ENCODE peak calls at places on chromosome 18, in six cellular contexts. X, E, W, M, S and R are unnamed samples. For H3K9me3, the result is how much of the 10 kb centered on the place peaks cover.

GRCh38 chr18:12904012-12904516 is 20.0 kb upstream of the PTPN2 start:
- DNase-seq in X (no peak), E (no peak), W (no peak), M (no peak), S (no peak), R (no peak)

GRCh38 chr18:50973367-50974126 is 5.7 kb downstream of the ELAC1 start:
- DNase-seq in X (peak), E (no peak), W (no peak), M (no peak), S (peak), R (peak)

GRCh38 chr18:7619676-7620075 is 52.6 kb downstream of the PTPRM start:
- DNase-seq in X (no peak), E (no peak), W (no peak), M (no peak), S (no peak), R (no peak)

GRCh38 chr18:24465491-24465890 is 5.1 kb downstream of the HRH4 start:
- DNase-seq in X (no peak), E (no peak), W (no peak), M (no peak), S (no peak), R (no peak)

GRCh38 chr18:43563780-43564179 is 286.5 kb upstream of the SYT4 start:
- DNase-seq in X (no peak), E (peak), W (no peak), M (no peak), S (peak), R (peak)

GRCh38 chr18:44651453-44651852 is 29.2 kb upstream of the SETBP1 start:
- DNase-seq in X (peak), E (peak), W (no peak), M (no peak), S (peak), R (no peak)

GRCh38 chr18:62555135-62555534 is 32.3 kb downstream of the ZCCHC2 start:
- DNase-seq in X (peak), E (peak), W (no peak), M (no peak), S (no peak), R (no peak)

GRCh38 chr18:58806826-58807714 is 57.6 kb upstream of the ZNF532 start:
- DNase-seq in X (no peak), E (no peak), W (no peak), M (no peak), S (no peak), R (peak)

GRCh38 chr18:13051950-13052349 is 60.8 kb downstream of the CEP192 start:
- DNase-seq in X (no peak), E (peak), W (peak), M (no peak), S (peak), R (no peak)

DNA sequence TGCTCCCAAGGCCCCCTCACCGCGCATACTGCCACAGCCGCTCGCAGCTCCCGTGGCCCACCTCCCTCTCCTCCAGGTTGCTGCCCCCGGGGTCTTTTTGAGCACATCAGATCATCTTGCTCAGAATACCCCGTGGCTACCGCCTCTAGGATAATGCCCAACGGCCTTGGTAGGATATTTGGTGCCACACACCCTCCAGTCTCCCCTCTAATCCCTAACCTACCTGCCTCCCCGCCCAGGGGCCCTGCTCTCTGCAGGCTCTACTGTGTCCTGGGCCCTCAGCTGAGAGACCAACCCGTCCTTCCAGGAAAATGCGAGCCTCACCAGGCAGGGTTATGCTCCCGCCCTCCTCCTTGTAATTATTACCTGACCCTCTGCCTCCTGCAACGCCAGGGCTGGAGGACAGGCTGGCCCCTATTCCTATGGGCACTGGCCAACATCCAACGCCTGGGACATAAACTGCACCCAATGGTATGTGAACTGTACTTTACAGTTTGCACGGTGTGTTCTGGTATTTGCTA is 1.5 kb upstream of the MTCL1 start:
- DNase-seq in X (no peak), E (no peak), W (peak), M (no peak), S (peak), R (peak)
- H3K4me3 ChIP-seq in X (peak), E (no peak), W (no peak), M (peak), S (no peak), R (no peak)

DNA sequence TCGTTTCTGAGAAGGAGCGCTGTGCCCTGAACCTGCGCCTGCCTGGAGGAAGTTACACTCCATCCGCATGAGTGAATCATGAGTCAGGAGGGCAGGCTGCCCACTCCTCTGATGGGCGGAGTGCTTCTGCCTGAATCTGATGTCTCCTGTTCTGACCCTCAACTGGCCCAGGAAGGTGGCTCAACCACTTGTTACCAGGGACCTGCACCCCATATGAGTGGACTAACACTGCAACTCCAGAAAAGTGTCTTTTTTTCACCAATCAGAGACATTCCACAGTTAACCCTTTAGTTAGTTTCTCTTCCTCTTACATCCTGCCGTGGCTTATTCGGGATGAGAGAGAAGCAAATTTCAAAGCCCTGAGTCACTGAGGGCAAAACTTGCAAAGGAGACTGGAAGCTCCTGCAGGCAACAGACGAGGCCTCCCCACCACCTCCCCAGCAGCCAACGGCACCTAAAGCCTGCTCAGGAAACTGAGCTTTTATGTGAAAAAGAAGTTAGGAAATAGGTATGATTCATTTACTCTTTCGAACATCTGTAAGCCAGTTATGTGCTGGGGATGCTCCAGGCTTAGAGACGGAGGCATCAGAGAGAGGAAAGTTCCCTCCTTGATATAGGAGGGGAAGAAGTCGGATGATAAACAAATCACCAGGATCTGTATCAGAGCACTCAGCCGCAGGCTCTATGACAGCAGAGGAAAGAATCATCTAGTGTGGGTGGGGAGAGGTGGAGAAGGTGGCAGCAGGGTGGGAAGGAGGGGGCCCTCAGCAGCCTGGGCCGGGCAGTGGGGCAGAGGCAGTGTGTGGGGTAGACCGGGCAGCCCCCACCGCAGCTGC is 31.0 kb downstream of the MBP start:
- DNase-seq in X (peak), E (peak), W (peak), M (peak), S (peak), R (peak)
- TF ChIP-seq POLR2A in X (no peak), E (peak), W (no peak), M (no peak), S (no peak), R (no peak)

GRCh38 chr18:73615506-73615905 is 532.1 kb downstream of the FBXO15 start:
- DNase-seq in X (no peak), E (no peak), W (no peak), M (no peak), S (no peak), R (no peak)
- H3K9me3 ChIP-seq in X (under half), E (under half), W (under half), M (under half), S (under half), R (under half)

GRCh38 chr18:57798713-57799373 is 4.3 kb downstream of the ATP8B1 start:
- DNase-seq in X (no peak), E (no peak), W (no peak), M (no peak), S (no peak), R (no peak)

GRCh38 chr18:57803119-57803969 is at the start of gene ATP8B1:
- DNase-seq in X (peak), E (peak), W (peak), M (peak), S (peak), R (peak)

GRCh38 chr18:57802166-57802868 is 798 bp downstream of the ATP8B1 start:
- DNase-seq in X (no peak), E (no peak), W (peak), M (no peak), S (no peak), R (no peak)

GRCh38 chr18:57802869-57803118 is 321 bp downstream of the ATP8B1 start:
- DNase-seq in X (no peak), E (no peak), W (peak), M (peak), S (no peak), R (no peak)

DNA sequence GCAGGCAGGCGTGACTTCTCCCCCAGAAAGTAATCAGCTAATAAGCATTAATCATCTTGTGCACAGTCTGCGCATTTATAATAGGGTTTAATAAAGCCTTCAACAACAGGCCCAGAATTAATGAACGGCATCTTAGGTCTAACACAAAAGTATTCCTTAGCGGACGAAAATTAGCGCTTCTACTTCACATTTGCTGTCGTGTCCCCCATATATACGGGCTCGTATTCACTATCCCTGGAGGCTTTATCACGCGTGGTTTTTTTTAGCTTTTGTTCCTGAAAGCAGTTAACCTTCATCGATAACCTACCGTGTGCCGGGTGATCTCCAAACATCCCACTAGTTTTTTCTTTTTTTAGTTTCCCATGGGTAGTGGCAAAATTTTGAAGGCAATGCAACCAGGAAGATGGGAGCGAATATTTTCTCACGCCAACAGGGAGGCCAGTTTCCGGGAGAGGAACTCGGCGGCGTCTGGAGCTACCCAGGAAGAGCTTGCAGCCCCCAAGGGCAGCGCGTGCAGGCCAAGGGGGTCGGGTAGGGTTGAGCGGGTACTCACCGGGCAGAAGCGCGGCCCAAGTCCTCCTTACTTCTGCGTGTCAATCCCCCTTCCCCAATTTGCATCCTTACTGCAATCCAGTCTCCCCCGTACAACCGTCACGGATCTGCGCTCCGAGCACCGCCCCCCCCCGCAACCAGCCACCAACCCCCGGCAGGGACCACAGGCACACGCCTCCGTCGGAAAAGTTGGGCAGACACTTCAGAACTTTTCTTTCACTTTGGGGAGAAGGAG is 1.5 kb downstream of the ATP8B1 start:
- DNase-seq in X (no peak), E (peak), W (no peak), M (no peak), S (peak), R (peak)
- H3K4me3 ChIP-seq in X (peak), E (peak), W (peak), M (peak), S (peak), R (peak)